ENCODE peak calls at places on chromosomes 6 and 20, in eight cellular contexts. I is astrocyte of the spinal cord, B is nephron progenitor cell, K is foreskin fibroblast, N is tibial nerve, O is brain microvascular endothelial cell, Z is AG09309, W is type B pancreatic cell. C is an unnamed sample.

GRCh38 chr6:29887819-29888581 is 54.3 kb upstream of the HLA-A start:
- DNase-seq in I (peak), B (peak), K (peak), N (peak), O (peak), Z (no peak), W (peak), C (no peak)

GRCh38 chr6:53701333-53702073 is 35.9 kb upstream of the KLHL31 start:
- DNase-seq in I (no peak), B (no peak), K (no peak), N (no peak), O (no peak), Z (no peak), W (no peak), C (no peak)

GRCh38 chr6:151561238-151561637 is 67.4 kb downstream of the CCDC170 start:
- DNase-seq in I (no peak), B (no peak), K (no peak), N (no peak), O (no peak), Z (no peak), W (no peak), C (no peak)

GRCh38 chr6:167779123-167779992 is 47.4 kb upstream of the AFDN start:
- DNase-seq in I (no peak), B (no peak), K (no peak), N (no peak), O (no peak), Z (no peak), W (no peak), C (no peak)

GRCh38 chr6:166275714-166276166 is 32.5 kb downstream of the PRR18 start:
- DNase-seq in I (peak), B (peak), K (peak), N (peak), O (peak), Z (no peak), W (peak), C (peak)

GRCh38 chr20:891121-892080 is 24.7 kb downstream of the ANGPT4 start:
- DNase-seq in I (no peak), B (peak), K (no peak), N (peak), O (no peak), Z (no peak), W (no peak), C (peak)

GRCh38 chr6:15911753-15912504 is 217.0 kb upstream of the MYLIP start:
- DNase-seq in I (no peak), B (no peak), K (no peak), N (no peak), O (no peak), Z (no peak), W (no peak), C (no peak)

GRCh38 chr20:4809707-4810106 is 88.0 kb downstream of the PRND start:
- DNase-seq in I (no peak), B (no peak), K (no peak), N (no peak), O (no peak), Z (no peak), W (no peak), C (no peak)

GRCh38 chr6:168024951-168025510 is 27.6 kb downstream of the KIF25 start:
- DNase-seq in I (no peak), B (no peak), K (no peak), N (no peak), O (no peak), Z (no peak), W (no peak), C (no peak)

GRCh38 chr20:49484180-49485140 is 2.0 kb upstream of the KCNB1 start:
- DNase-seq in I (peak), B (peak), K (peak), N (peak), O (peak), Z (peak), W (peak), C (peak)

GRCh38 chr20:18133962-18134361 is 3.7 kb upstream of the KAT14 start:
- DNase-seq in I (no peak), B (no peak), K (no peak), N (no peak), O (no peak), Z (no peak), W (no peak), C (no peak)

GRCh38 chr6:101645770-101646169 is 252.3 kb downstream of the GRIK2 start:
- DNase-seq in I (no peak), B (no peak), K (no peak), N (no peak), O (no peak), Z (no peak), W (no peak), C (no peak)

GRCh38 chr6:70980800-70981199 is 23.9 kb upstream of the B3GAT2 start:
- DNase-seq in I (no peak), B (no peak), K (no peak), N (no peak), O (no peak), Z (no peak), W (no peak), C (no peak)

GRCh38 chr20:46255440-46256104 is 52.7 kb downstream of the CDH22 start:
- DNase-seq in I (peak), B (no peak), K (no peak), N (peak), O (no peak), Z (no peak), W (peak), C (no peak)

GRCh38 chr6:161437851-161438250 is 164.0 kb upstream of the AGPAT4 start:
- DNase-seq in I (no peak), B (no peak), K (no peak), N (no peak), O (no peak), Z (no peak), W (no peak), C (no peak)

GRCh38 chr20:37902504-37903313 is at the start of gene VSTM2L:
- DNase-seq in I (peak), B (peak), K (peak), N (no peak), O (peak), Z (peak), W (no peak), C (peak)

GRCh38 chr6:112253842-112254816 is at the start of gene LAMA4:
- DNase-seq in I (peak), B (peak), K (peak), N (peak), O (peak), Z (no peak), W (peak), C (no peak)

GRCh38 chr6:138257638-138258040 is 39.3 kb upstream of the PBOV1 start:
- DNase-seq in I (no peak), B (no peak), K (no peak), N (no peak), O (no peak), Z (no peak), W (no peak), C (no peak)

GRCh38 chr20:21936261-21936660 is 230.8 kb downstream of the PAX1 start:
- DNase-seq in I (peak), B (no peak), K (no peak), N (no peak), O (no peak), Z (no peak), W (no peak), C (no peak)

GRCh38 chr20:33910529-33911327 is 83.0 kb upstream of the RALY start:
- DNase-seq in I (no peak), B (no peak), K (no peak), N (no peak), O (no peak), Z (no peak), W (no peak), C (no peak)

DNA sequence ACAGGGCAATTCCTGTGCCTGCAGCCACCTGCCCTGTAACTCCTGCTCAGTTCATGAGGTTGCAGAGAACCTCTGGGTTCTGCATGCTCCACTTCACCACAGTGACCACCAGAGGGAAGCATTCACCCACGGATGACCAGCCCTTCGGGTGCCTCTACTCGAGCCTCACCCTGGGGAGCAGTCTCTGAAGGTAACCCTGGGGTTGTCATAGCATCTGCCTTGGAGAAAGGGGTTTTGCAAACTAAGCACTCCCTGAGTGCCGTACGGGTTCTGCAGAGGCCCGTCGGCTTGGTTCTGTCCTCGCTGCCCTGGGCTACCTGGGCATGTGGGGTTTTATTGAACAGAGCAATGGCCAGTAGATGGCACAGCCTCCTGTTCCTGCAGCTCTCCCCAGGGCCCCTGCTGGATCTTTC is 10.2 kb upstream of the CST5 start:
- DNase-seq in I (peak), B (peak), K (peak), N (no peak), O (peak), Z (peak), W (no peak), C (no peak)
- TF ChIP-seq CTCF in I (peak), B (peak), K (peak), N (peak), O (peak), Z (peak), W (peak), C (peak)

GRCh38 chr6:98942263-98942803 is 5.4 kb downstream of the FBXL4 start:
- DNase-seq in I (no peak), B (no peak), K (no peak), N (no peak), O (no peak), Z (no peak), W (no peak), C (no peak)
- TF ChIP-seq CTCF in I (peak), B (no peak), K (no peak), N (no peak), O (peak), Z (no peak), W (peak), C (no peak)

DNA sequence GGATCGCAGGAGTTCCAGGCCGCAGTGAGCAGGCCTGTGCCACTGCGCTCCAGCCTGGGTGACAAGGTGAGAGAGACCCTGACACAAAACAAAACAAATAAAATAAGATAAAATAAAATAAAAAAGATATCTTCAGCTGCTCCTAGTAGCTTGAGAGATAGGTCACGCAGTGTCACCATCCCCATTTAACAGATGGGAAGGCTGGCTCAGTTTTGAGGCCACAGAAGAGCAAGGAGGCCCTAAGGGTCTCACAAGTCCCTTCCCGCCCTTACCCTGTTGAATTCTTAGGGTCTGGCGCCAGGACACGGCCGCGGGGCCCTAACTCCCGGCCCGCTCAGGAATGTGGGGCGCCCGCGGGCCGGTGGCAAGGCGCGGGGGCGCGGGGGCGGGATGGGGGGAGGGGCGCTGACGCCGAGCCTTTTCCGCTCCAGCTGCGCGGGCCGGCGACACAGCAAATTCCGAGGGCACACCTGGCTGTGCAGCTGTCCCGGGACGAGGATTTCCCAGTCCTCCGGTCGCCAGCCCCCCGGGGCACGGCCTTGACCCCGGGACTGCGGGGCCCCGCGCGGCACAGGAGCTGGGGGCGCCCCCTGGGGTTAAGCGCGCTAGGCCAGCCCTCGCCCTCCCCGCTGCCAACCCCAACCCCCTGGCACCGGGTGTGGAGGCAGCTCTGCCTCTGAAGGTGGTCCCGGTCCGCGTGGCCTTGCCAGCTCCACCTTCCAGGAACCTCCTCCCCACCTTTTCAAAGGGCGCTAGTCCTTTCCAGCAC is 10.3 kb upstream of the R3HDML start:
- DNase-seq in I (no peak), B (peak), K (no peak), N (no peak), O (no peak), Z (no peak), W (no peak), C (no peak)
- TF ChIP-seq CTCF in I (no peak), B (no peak), K (no peak), N (no peak), O (no peak), Z (no peak), W (no peak), C (no peak)

GRCh38 chr20:60126975-60127374 is 168.8 kb downstream of the CDH26 start:
- DNase-seq in I (no peak), B (no peak), K (no peak), N (no peak), O (no peak), Z (no peak), W (no peak), C (no peak)
- TF ChIP-seq CTCF in I (no peak), B (no peak), K (no peak), N (no peak), O (no peak), Z (no peak), W (no peak), C (no peak)

GRCh38 chr20:41017448-41018042 is 11.1 kb upstream of the TOP1 start:
- DNase-seq in I (no peak), B (no peak), K (no peak), N (no peak), O (no peak), Z (no peak), W (no peak), C (no peak)
- TF ChIP-seq CTCF in I (no peak), B (no peak), K (no peak), N (no peak), O (no peak), Z (no peak), W (peak), C (no peak)

DNA sequence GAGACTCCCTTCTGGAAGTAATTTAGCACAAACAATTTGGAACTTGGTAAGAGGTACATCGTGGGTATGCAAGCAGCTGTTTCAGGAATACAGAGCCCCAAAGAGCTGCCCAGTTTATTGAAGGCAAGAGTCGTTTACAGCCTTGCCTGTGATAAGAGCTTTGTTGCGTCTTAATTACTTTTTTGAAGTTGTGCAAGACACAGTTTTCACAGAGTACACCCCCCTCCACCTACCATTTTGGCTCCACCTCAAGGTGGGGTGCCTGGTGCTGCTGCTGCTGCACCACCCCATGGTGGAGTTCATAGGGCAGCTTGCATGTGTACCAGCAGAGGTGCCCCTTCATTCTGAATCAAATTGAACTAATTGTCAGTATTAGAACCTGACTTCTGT is 296.1 kb downstream of the ZFAND3 start:
- DNase-seq in I (no peak), B (no peak), K (no peak), N (no peak), O (no peak), Z (no peak), W (no peak), C (no peak)
- TF ChIP-seq CTCF in I (no peak), B (no peak), K (no peak), N (no peak), O (no peak), Z (no peak), W (no peak), C (no peak)

DNA sequence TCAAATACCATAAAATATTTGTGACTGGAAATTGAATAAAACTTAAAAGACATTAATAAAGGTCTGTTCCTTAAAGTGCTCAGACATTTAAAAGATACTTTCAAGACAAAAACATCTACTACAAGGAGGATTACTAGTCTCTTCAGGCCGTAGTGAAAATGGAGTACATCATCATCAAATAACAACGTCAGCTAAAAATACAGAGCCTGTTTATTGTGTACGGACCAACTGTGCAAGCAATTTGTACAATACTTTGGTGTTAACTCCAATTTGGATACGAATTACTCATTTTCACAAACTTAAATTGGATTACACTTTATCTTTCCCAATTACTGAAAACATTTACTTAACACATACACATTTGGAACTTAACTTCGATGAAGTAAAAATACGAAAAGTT is 852 bp downstream of the CYP39A1 start:
- DNase-seq in I (no peak), B (no peak), K (no peak), N (no peak), O (no peak), Z (no peak), W (no peak), C (no peak)
- TF ChIP-seq CTCF in I (no peak), B (no peak), K (no peak), N (no peak), O (no peak), Z (no peak), W (no peak), C (no peak)

C was measured in astrocyte of the cerebellum.